ENCODE peak calls at places on chromosome 6, in five cellular contexts. Y is HEK293T, Z is GM12878, B is HepG2, D is NT2/D1. X is an unnamed sample.
A peak's percentile ranks its signal among the peaks of the same experiment; 100 is the strongest.

GRCh38 chr6:89073014-89073620 is 7.4 kb upstream of the PNRC1 start:
- DNase-seq in Y (no peak), B (peak; percentile 57), D (no peak), Z (no peak), X (no peak)

GRCh38 chr6:83270971-83271714 is 78.0 kb downstream of the RWDD2A start:
- DNase-seq in B (no peak), Z (no peak), D (no peak), Y (no peak), X (no peak)

GRCh38 chr6:129498556-129498940 is 211.4 kb downstream of the ARHGAP18 start:
- DNase-seq in Z (no peak), D (no peak), Y (no peak), B (no peak), X (no peak)

GRCh38 chr6:100504786-100505737 is 40.3 kb upstream of the SIM1 start:
- DNase-seq in Y (no peak), B (no peak), D (no peak), Z (no peak), X (no peak)

GRCh38 chr6:29967379-29968010 is 25.2 kb downstream of the HLA-A start:
- DNase-seq in B (peak; percentile 81), Z (peak; percentile 11), Y (no peak), D (no peak), X (no peak)

GRCh38 chr6:139433647-139434419 is 59.4 kb upstream of the CITED2 start:
- DNase-seq in D (no peak), B (peak; percentile 11), Z (no peak), Y (no peak), X (no peak)

GRCh38 chr6:53579338-53579737 is 34.4 kb upstream of the GCLC start:
- DNase-seq in D (no peak), Y (no peak), B (no peak), Z (no peak), X (no peak)

GRCh38 chr6:148203281-148203925 is 139.2 kb upstream of the SASH1 start:
- DNase-seq in D (no peak), Z (no peak), Y (no peak), B (no peak), X (no peak)

GRCh38 chr6:3825331-3825831 is 23.8 kb upstream of the FAM50B start:
- DNase-seq in Y (no peak), D (no peak), B (peak; percentile 77), Z (no peak), X (peak; percentile 77)
- TF ChIP-seq SUZ12 in Y (no peak), D (no peak), B (no peak), Z (no peak), X (no peak)

DNA sequence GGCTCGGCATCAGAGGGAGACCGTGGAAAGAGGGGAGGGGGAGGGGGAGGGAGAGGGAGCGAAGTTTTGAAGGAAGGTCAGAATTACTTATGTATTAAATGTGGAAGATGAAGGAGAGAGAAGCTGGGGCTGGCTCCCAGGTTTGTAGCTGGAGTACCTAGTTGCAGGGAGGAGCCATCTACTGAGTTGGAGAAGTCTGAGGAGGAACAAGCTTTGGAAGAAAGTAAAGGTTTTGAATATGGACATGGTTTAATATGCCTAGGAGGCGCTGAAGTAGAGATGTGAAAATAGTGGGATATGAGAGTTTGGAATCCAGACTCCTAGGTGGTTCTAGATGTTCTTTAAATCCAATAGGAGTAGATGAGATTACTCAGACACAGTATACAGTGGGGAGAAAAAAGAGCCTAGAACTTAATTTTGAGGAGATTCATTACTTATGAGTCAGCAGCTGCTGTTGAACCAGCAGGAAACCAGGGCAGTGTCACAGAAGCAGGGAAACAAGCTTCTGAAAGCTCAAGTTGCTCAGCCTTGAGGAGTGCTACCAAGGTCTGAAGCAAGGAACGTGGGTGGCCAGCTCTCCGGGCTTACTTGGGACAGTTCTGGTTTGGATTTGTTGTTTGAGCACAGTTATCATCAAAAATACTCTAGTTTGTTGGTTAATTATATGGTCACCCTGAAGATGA is 149.3 kb downstream of the UTRN start:
- DNase-seq in B (no peak), D (no peak), Y (no peak), Z (no peak), X (no peak)
- TF ChIP-seq SUZ12 in B (no peak), D (no peak), Y (no peak), Z (no peak), X (no peak)

GRCh38 chr6:24004659-24005058 is 121.4 kb upstream of the NRSN1 start:
- DNase-seq in Z (no peak), Y (no peak), D (no peak), B (no peak), X (no peak)
- TF ChIP-seq SUZ12 in Z (no peak), Y (no peak), D (no peak), B (no peak), X (no peak)

DNA sequence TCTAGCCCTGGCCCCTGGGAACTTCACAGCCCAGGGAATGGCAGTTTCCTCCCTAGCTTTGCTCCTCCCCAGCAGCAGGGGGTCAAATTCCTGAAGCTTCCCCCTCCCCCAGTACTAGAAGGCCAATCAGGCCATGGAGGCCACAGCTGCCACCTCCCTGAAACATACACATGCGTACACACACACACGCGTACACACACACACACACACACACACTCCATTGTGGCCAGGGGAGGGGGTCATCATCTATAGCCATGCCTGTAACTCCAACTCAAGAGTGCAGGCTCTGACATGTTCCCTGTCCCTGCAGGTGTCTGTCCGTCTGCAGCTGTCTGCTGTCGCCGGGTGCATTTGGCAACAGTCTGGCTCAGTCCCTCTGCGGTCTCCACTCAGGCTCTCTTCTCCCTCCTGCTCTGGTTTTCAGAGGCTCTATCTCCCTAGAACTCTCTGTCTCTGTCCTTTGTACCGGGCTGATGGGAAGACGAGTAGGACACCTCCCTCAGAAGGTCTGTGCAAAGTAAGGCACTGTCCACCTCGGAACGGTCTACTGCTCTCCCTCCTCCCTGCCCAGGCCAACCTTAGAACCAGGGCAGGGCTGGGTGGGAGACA is 1.4 kb downstream of the LRFN2 start:
- DNase-seq in D (peak; percentile 61), Z (no peak), B (no peak), Y (peak; percentile 27), X (no peak)
- TF ChIP-seq SUZ12 in D (no peak), Z (no peak), B (no peak), Y (no peak), X (no peak)

GRCh38 chr6:74651948-74652347 is 553.9 kb downstream of the COL12A1 start:
- DNase-seq in Z (no peak), D (no peak), Y (no peak), B (no peak), X (no peak)
- TF ChIP-seq SUZ12 in Z (no peak), D (no peak), Y (no peak), B (no peak), X (no peak)

DNA sequence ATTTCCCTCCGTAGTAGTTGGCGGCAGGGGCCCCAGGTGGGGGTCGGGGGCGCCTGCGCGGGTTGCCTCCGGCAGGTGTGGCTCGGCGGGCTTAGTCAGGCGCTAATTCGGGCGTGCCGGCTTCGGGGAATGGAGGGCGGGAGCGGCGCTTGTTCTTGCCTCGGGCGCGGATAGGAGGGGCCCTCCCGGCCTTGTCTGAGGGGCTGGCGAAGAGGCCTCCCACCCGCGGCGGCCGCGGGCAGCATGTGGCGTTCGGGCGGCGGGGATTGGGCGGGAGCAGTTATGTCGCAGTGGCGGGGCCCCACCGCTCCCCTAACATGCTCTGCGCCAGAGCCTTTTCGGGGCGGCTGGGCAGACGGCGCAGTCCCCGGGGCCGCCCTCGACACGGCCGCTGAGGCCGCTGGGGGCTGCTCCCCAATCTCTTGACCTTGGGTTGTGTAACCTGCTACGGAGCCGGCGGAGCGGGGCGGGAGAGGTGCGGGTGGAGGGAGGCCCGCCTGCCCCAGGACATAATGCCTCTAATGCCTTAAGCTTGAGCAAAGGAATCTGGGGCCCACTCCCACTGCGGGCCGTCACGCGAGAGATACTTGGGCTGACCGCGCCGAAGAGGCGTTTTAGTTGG is 1.1 kb downstream of the AMD1 start:
- DNase-seq in D (no peak), Y (peak; percentile 28), Z (no peak), B (no peak), X (no peak)
- TF ChIP-seq SUZ12 in D (no peak), Y (no peak), Z (no peak), B (no peak), X (no peak)

GRCh38 chr6:40472354-40472753 is 114.8 kb downstream of the LRFN2 start:
- DNase-seq in D (no peak), B (no peak), Y (no peak), Z (no peak), X (no peak)

GRCh38 chr6:40473026-40473425 is 114.1 kb downstream of the LRFN2 start:
- DNase-seq in B (no peak), Z (no peak), D (no peak), Y (no peak), X (no peak)

GRCh38 chr6:40461643-40462042 is 125.5 kb downstream of the LRFN2 start:
- DNase-seq in D (no peak), B (no peak), Y (no peak), Z (no peak), X (no peak)

GRCh38 chr6:40471243-40471642 is 115.9 kb downstream of the LRFN2 start:
- DNase-seq in Z (no peak), Y (no peak), B (no peak), D (no peak), X (no peak)

GRCh38 chr6:40466986-40467584 is 120.1 kb downstream of the LRFN2 start:
- DNase-seq in B (no peak), D (no peak), Z (no peak), Y (no peak), X (no peak)
- TF ChIP-seq SUZ12 in B (no peak), D (no peak), Z (no peak), Y (no peak), X (no peak)

GRCh38 chr6:152695317-152696043 is 2.2 kb upstream of the MYCT1 start:
- DNase-seq in Y (no peak), Z (no peak), D (no peak), B (no peak), X (no peak)
- TF ChIP-seq SUZ12 in Y (no peak), Z (no peak), D (no peak), B (no peak), X (no peak)

DNA sequence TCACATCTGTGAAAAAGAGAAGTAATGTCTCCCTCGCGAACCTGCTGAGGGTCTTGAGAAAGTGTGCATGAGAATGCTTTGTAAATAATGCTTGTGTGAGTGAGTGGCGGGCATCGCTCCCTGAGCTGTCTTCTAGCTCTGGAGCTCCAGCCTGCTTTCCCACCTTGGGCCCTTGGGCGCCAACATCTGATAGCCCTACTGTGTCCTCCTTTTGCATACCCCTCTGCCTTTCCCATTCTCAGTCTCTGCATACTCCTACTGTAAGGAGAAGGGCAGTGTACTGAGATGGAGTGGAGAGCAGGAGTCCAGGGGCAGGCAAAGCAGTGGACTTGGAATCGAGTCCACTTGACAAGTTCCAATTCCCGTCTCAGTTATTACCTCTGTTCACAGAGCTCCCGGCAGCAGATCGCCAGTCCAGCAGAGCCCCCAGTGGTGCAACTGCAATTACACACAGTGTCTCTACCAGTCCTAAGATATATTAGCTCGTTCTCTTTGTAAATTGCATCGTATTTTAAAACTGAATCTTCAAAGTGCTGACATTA is 855 bp upstream of the NCR2 start:
- DNase-seq in D (no peak), B (no peak), Y (peak; percentile 54), Z (no peak), X (no peak)
- TF ChIP-seq SUZ12 in D (no peak), B (no peak), Y (no peak), Z (no peak), X (no peak)

X was measured in H1.